ENCODE peak calls at places on chromosomes 7 and 10, in seven cellular contexts. Y is T-helper 17 cell; W is non-pigmented ciliary epithelial cell; R is astrocyte; I is DND-41; L is stomach; X is stimulated activated CD8-positive, alpha-beta memory T cell treated with anti-CD3 and anti-CD28 coated beads, Interleukin-15, amount 100 ng/mL, for 1 hour. A is an unnamed sample.

GRCh38 chr10:84184517-84184916 is 9.8 kb upstream of the CDHR1 start:
- DNase-seq in R (no peak), X (no peak), W (no peak), Y (no peak), I (no peak), L (no peak), A (no peak)

GRCh38 chr10:60363187-60363586 is 26.5 kb downstream of the ANK3 start:
- DNase-seq in W (no peak), R (peak), X (no peak), I (no peak), L (no peak), Y (no peak), A (no peak)

GRCh38 chr10:14487511-14487909 is 156.8 kb upstream of the FRMD4A start:
- DNase-seq in L (no peak), I (no peak), W (no peak), R (peak), Y (no peak), X (no peak), A (no peak)

GRCh38 chr10:89327803-89328441 is at the start of gene IFIT3:
- DNase-seq in W (peak), R (peak), Y (no peak), I (peak), L (peak), X (no peak), A (no peak)

GRCh38 chr10:122199070-122199469 is 72.0 kb upstream of the BTBD16 start:
- DNase-seq in W (no peak), L (no peak), R (no peak), Y (no peak), I (no peak), X (no peak), A (no peak)

GRCh38 chr7:15011289-15011688 is 108.7 kb upstream of the DGKB start:
- DNase-seq in L (no peak), Y (no peak), R (no peak), I (no peak), X (no peak), W (no peak), A (no peak)

GRCh38 chr10:93294004-93294403 is 188.1 kb downstream of the MYOF start:
- DNase-seq in I (no peak), L (no peak), Y (no peak), X (no peak), W (no peak), R (no peak), A (no peak)

GRCh38 chr7:135924302-135924701 is 52.9 kb downstream of the MTPN start:
- DNase-seq in Y (no peak), R (no peak), I (no peak), X (no peak), L (no peak), W (no peak), A (no peak)

GRCh38 chr7:51658684-51659083 is 342.1 kb upstream of the COBL start:
- DNase-seq in L (no peak), I (no peak), Y (no peak), X (no peak), R (no peak), W (no peak), A (no peak)

GRCh38 chr10:48582970-48583369 is 21.9 kb downstream of the ARHGAP22 start:
- DNase-seq in R (no peak), W (no peak), I (no peak), Y (no peak), L (no peak), X (no peak), A (no peak)

GRCh38 chr10:124094419-124094785 is 1.0 kb upstream of the CHST15 start:
- DNase-seq in L (no peak), Y (no peak), R (no peak), I (no peak), X (no peak), W (no peak), A (no peak)

GRCh38 chr7:149598721-149599308 is 101.2 kb upstream of the ZNF746 start:
- DNase-seq in X (no peak), W (peak), Y (no peak), R (peak), I (peak), L (no peak), A (no peak)

GRCh38 chr10:11685787-11686218 is 56.4 kb upstream of the ECHDC3 start:
- DNase-seq in L (peak), X (no peak), I (peak), R (peak), Y (peak), W (no peak), A (peak)

GRCh38 chr7:131026297-131027003 is 292.4 kb upstream of the KLF14 start:
- DNase-seq in X (no peak), W (no peak), I (no peak), Y (no peak), R (peak), L (no peak), A (no peak)

GRCh38 chr7:52254396-52255025 is 780.9 kb upstream of the POM121L12 start:
- DNase-seq in Y (no peak), W (no peak), X (no peak), I (no peak), R (no peak), L (no peak), A (no peak)

GRCh38 chr7:91434821-91435220 is 170.6 kb downstream of the FZD1 start:
- DNase-seq in W (no peak), Y (no peak), R (no peak), X (no peak), L (no peak), I (no peak), A (no peak)

GRCh38 chr7:147595076-147595475 is 995.5 kb upstream of the C7orf33 start:
- DNase-seq in I (no peak), X (no peak), W (no peak), Y (no peak), L (no peak), R (no peak), A (no peak)

GRCh38 chr7:39465055-39465929 is 100.9 kb upstream of the YAE1 start:
- DNase-seq in I (peak), W (peak), R (peak), L (peak), X (no peak), Y (peak), A (peak)

GRCh38 chr7:91468231-91468630 is 204.0 kb downstream of the FZD1 start:
- DNase-seq in X (no peak), I (no peak), W (no peak), Y (no peak), L (no peak), R (no peak), A (no peak)

GRCh38 chr10:80530251-80530650 is 7.5 kb upstream of the SH2D4B start:
- DNase-seq in L (no peak), X (no peak), R (no peak), I (no peak), W (no peak), Y (peak), A (peak)

GRCh38 chr10:97612386-97612785 is 20.9 kb downstream of the MORN4 start:
- DNase-seq in I (no peak), X (no peak), Y (no peak), L (no peak), R (peak), W (no peak), A (no peak)

GRCh38 chr10:95440756-95441546 is 120.2 kb downstream of the SORBS1 start:
- DNase-seq in W (no peak), L (no peak), Y (no peak), I (no peak), R (peak), X (no peak), A (no peak)

GRCh38 chr7:110988890-110989501 is 101.9 kb upstream of the LRRN3 start:
- DNase-seq in W (no peak), R (no peak), X (no peak), L (no peak), Y (no peak), I (no peak), A (no peak)

GRCh38 chr7:41996381-41997035 is 240.5 kb downstream of the GLI3 start:
- DNase-seq in L (no peak), R (peak), X (no peak), W (no peak), I (no peak), Y (no peak), A (no peak)

GRCh38 chr10:78175444-78175843 is 141.8 kb downstream of the RPS24 start:
- DNase-seq in W (no peak), L (no peak), Y (no peak), I (no peak), R (no peak), X (no peak), A (no peak)

A was measured in T-cell.